ENCODE peak calls at places on chromosomes 3 and 15, in ten cellular contexts. One of them, this sample, is unnamed. For H3K36me3 and H3K27me3, the result is how much of the 10 kb centered on the place peaks cover.

GRCh38 chr3:11272913-11273574 is 847 bp downstream of the ATG7 start:
- DNase-seq in tibial artery: peak
- DNase-seq in aorta: no peak
- DNase-seq in adipocyte: peak
- DNase-seq in psoas muscle: no peak
- DNase-seq in spleen: no peak
- DNase-seq in BJ: no peak
- DNase-seq in GM23338: no peak
- DNase-seq in body of pancreas: no peak
- DNase-seq in fibroblast of lung: no peak
- DNase-seq in this sample: no peak

GRCh38 chr3:159340877-159341500 is 539.1 kb downstream of the MFSD1 start:
- DNase-seq in tibial artery: no peak
- DNase-seq in aorta: no peak
- DNase-seq in adipocyte: no peak
- DNase-seq in psoas muscle: no peak
- DNase-seq in spleen: no peak
- DNase-seq in BJ: no peak
- DNase-seq in GM23338: peak
- DNase-seq in body of pancreas: no peak
- DNase-seq in fibroblast of lung: no peak
- DNase-seq in this sample: no peak

GRCh38 chr15:63198752-63199250 is 9.4 kb downstream of the RAB8B start:
- DNase-seq in tibial artery: no peak
- DNase-seq in aorta: no peak
- DNase-seq in adipocyte: peak
- DNase-seq in psoas muscle: no peak
- DNase-seq in spleen: no peak
- DNase-seq in BJ: no peak
- DNase-seq in GM23338: no peak
- DNase-seq in body of pancreas: no peak
- DNase-seq in fibroblast of lung: peak
- DNase-seq in this sample: no peak

GRCh38 chr3:196440041-196440537 is 7.9 kb upstream of the UBXN7 start:
- DNase-seq in tibial artery: no peak
- DNase-seq in aorta: no peak
- DNase-seq in adipocyte: peak
- DNase-seq in psoas muscle: peak
- DNase-seq in spleen: no peak
- DNase-seq in BJ: peak
- DNase-seq in GM23338: no peak
- DNase-seq in body of pancreas: no peak
- DNase-seq in fibroblast of lung: peak
- DNase-seq in this sample: no peak

GRCh38 chr3:148173836-148174235 is 523.9 kb upstream of the AGTR1 start:
- DNase-seq in tibial artery: no peak
- DNase-seq in aorta: no peak
- DNase-seq in adipocyte: peak
- DNase-seq in psoas muscle: no peak
- DNase-seq in spleen: no peak
- DNase-seq in BJ: no peak
- DNase-seq in GM23338: no peak
- DNase-seq in body of pancreas: no peak
- DNase-seq in fibroblast of lung: peak
- DNase-seq in this sample: no peak

GRCh38 chr15:71011503-71012155 is 103.6 kb upstream of the THSD4 start:
- DNase-seq in tibial artery: no peak
- DNase-seq in aorta: no peak
- DNase-seq in adipocyte: peak
- DNase-seq in psoas muscle: no peak
- DNase-seq in spleen: no peak
- DNase-seq in BJ: peak
- DNase-seq in GM23338: peak
- DNase-seq in body of pancreas: no peak
- DNase-seq in fibroblast of lung: peak
- DNase-seq in this sample: peak

GRCh38 chr3:187267306-187267705 is 24.2 kb downstream of the MASP1 start:
- DNase-seq in tibial artery: no peak
- DNase-seq in aorta: no peak
- DNase-seq in adipocyte: no peak
- DNase-seq in psoas muscle: no peak
- DNase-seq in spleen: no peak
- DNase-seq in BJ: no peak
- DNase-seq in GM23338: no peak
- DNase-seq in body of pancreas: no peak
- DNase-seq in fibroblast of lung: no peak
- DNase-seq in this sample: no peak

GRCh38 chr3:157369712-157370447 is 66.8 kb upstream of the PTX3 start:
- DNase-seq in tibial artery: no peak
- DNase-seq in aorta: no peak
- DNase-seq in adipocyte: peak
- DNase-seq in psoas muscle: no peak
- DNase-seq in spleen: no peak
- DNase-seq in BJ: no peak
- DNase-seq in GM23338: no peak
- DNase-seq in body of pancreas: peak
- DNase-seq in fibroblast of lung: no peak
- DNase-seq in this sample: no peak

GRCh38 chr15:68819451-68820204 is 1.1 kb downstream of the ANP32A start:
- DNase-seq in tibial artery: peak
- DNase-seq in aorta: peak
- DNase-seq in adipocyte: peak
- DNase-seq in psoas muscle: peak
- DNase-seq in spleen: peak
- DNase-seq in BJ: no peak
- DNase-seq in GM23338: peak
- DNase-seq in body of pancreas: peak
- DNase-seq in fibroblast of lung: peak
- DNase-seq in this sample: peak

GRCh38 chr15:68546318-68546717 is 32.5 kb upstream of the CORO2B start:
- DNase-seq in tibial artery: no peak
- DNase-seq in aorta: no peak
- DNase-seq in adipocyte: no peak
- DNase-seq in psoas muscle: no peak
- DNase-seq in spleen: no peak
- DNase-seq in BJ: no peak
- DNase-seq in GM23338: no peak
- DNase-seq in body of pancreas: no peak
- DNase-seq in fibroblast of lung: no peak
- DNase-seq in this sample: no peak

GRCh38 chr3:123344175-123344908 is 104.5 kb downstream of the ADCY5 start:
- DNase-seq in tibial artery: no peak
- DNase-seq in aorta: peak
- DNase-seq in adipocyte: peak
- DNase-seq in psoas muscle: no peak
- DNase-seq in spleen: peak
- DNase-seq in BJ: no peak
- DNase-seq in GM23338: peak
- DNase-seq in body of pancreas: no peak
- DNase-seq in fibroblast of lung: peak
- DNase-seq in this sample: peak

GRCh38 chr15:48250640-48251076 is 44.6 kb downstream of the SLC12A1 start:
- DNase-seq in tibial artery: peak
- DNase-seq in aorta: no peak
- DNase-seq in adipocyte: peak
- DNase-seq in psoas muscle: no peak
- DNase-seq in spleen: no peak
- DNase-seq in BJ: peak
- DNase-seq in GM23338: peak
- DNase-seq in body of pancreas: peak
- DNase-seq in fibroblast of lung: peak
- DNase-seq in this sample: peak

GRCh38 chr3:52068730-52069129 is 12.4 kb upstream of the DUSP7 start:
- DNase-seq in tibial artery: no peak
- DNase-seq in aorta: no peak
- DNase-seq in adipocyte: no peak
- DNase-seq in psoas muscle: no peak
- DNase-seq in spleen: no peak
- DNase-seq in BJ: no peak
- DNase-seq in GM23338: no peak
- DNase-seq in body of pancreas: no peak
- DNase-seq in fibroblast of lung: no peak
- DNase-seq in this sample: no peak

GRCh38 chr15:50355612-50355905 is 561 bp upstream of the GABPB1 start:
- DNase-seq in tibial artery: no peak
- DNase-seq in aorta: no peak
- DNase-seq in adipocyte: no peak
- DNase-seq in psoas muscle: no peak
- DNase-seq in spleen: no peak
- DNase-seq in BJ: no peak
- DNase-seq in GM23338: no peak
- DNase-seq in body of pancreas: no peak
- DNase-seq in fibroblast of lung: no peak
- DNase-seq in this sample: no peak

GRCh38 chr3:168885028-168885427 is 778.5 kb downstream of the MECOM start:
- DNase-seq in tibial artery: no peak
- DNase-seq in aorta: no peak
- DNase-seq in adipocyte: peak
- DNase-seq in psoas muscle: no peak
- DNase-seq in spleen: no peak
- DNase-seq in BJ: peak
- DNase-seq in GM23338: no peak
- DNase-seq in body of pancreas: no peak
- DNase-seq in fibroblast of lung: peak
- DNase-seq in this sample: no peak

GRCh38 chr3:120145498-120146285 is 51.4 kb upstream of the GSK3B start:
- DNase-seq in tibial artery: no peak
- DNase-seq in aorta: no peak
- DNase-seq in adipocyte: peak
- DNase-seq in psoas muscle: no peak
- DNase-seq in spleen: no peak
- DNase-seq in BJ: peak
- DNase-seq in GM23338: no peak
- DNase-seq in body of pancreas: no peak
- DNase-seq in fibroblast of lung: peak
- DNase-seq in this sample: no peak

DNA sequence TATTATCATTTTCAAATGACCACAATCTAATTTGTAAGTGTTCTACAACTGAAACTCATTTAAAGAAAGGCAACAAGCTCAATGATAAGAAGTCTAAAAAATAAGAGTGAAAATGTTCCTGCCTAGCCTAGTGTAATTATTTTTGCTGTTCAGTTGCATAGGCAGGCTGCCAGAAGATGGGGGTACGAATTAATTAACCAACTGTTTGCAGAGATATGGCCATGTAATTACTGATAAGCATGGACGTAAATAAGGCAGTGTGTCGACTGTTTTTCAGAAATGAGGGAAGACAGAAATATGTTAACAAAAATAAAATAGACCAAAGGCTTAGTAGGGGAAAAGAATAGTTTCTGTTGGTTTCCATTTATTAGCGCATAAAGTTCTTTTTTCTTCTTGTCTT is 24.7 kb upstream of the SCAANT1 start:
- DNase-seq in tibial artery: no peak
- DNase-seq in aorta: no peak
- DNase-seq in adipocyte: no peak
- DNase-seq in psoas muscle: no peak
- DNase-seq in spleen: no peak
- DNase-seq in BJ: no peak
- DNase-seq in GM23338: no peak
- DNase-seq in body of pancreas: no peak
- DNase-seq in fibroblast of lung: no peak
- DNase-seq in this sample: no peak
- H3K4me3 ChIP-seq in tibial artery: no peak
- H3K4me3 ChIP-seq in aorta: no peak
- H3K4me3 ChIP-seq in adipocyte: no peak
- H3K4me3 ChIP-seq in psoas muscle: no peak
- H3K4me3 ChIP-seq in spleen: no peak
- H3K4me3 ChIP-seq in BJ: no peak
- H3K4me3 ChIP-seq in GM23338: no peak
- H3K4me3 ChIP-seq in body of pancreas: no peak
- H3K4me3 ChIP-seq in fibroblast of lung: no peak
- H3K4me3 ChIP-seq in this sample: no peak

GRCh38 chr15:64864080-64864479 is 22.4 kb downstream of the PLEKHO2 start:
- DNase-seq in tibial artery: no peak
- DNase-seq in aorta: no peak
- DNase-seq in adipocyte: no peak
- DNase-seq in psoas muscle: no peak
- DNase-seq in spleen: no peak
- DNase-seq in BJ: no peak
- DNase-seq in GM23338: no peak
- DNase-seq in body of pancreas: no peak
- DNase-seq in fibroblast of lung: no peak
- DNase-seq in this sample: no peak
- H3K36me3 ChIP-seq in tibial artery: under half
- H3K36me3 ChIP-seq in aorta: under half
- H3K36me3 ChIP-seq in adipocyte: half or more
- H3K36me3 ChIP-seq in psoas muscle: under half
- H3K36me3 ChIP-seq in spleen: under half
- H3K36me3 ChIP-seq in BJ: under half
- H3K36me3 ChIP-seq in GM23338: under half
- H3K36me3 ChIP-seq in body of pancreas: under half
- H3K36me3 ChIP-seq in fibroblast of lung: under half
- H3K36me3 ChIP-seq in this sample: under half

GRCh38 chr3:99145031-99145430 is 243.5 kb upstream of the DCBLD2 start:
- DNase-seq in tibial artery: no peak
- DNase-seq in aorta: no peak
- DNase-seq in adipocyte: no peak
- DNase-seq in psoas muscle: no peak
- DNase-seq in spleen: no peak
- DNase-seq in BJ: no peak
- DNase-seq in GM23338: no peak
- DNase-seq in body of pancreas: no peak
- DNase-seq in fibroblast of lung: no peak
- DNase-seq in this sample: no peak
- H3K27me3 ChIP-seq in tibial artery: under half
- H3K27me3 ChIP-seq in aorta: under half
- H3K27me3 ChIP-seq in adipocyte: under half
- H3K27me3 ChIP-seq in psoas muscle: under half
- H3K27me3 ChIP-seq in spleen: under half
- H3K27me3 ChIP-seq in BJ: under half
- H3K27me3 ChIP-seq in GM23338: under half
- H3K27me3 ChIP-seq in body of pancreas: under half
- H3K27me3 ChIP-seq in fibroblast of lung: under half
- H3K27me3 ChIP-seq in this sample: under half

DNA sequence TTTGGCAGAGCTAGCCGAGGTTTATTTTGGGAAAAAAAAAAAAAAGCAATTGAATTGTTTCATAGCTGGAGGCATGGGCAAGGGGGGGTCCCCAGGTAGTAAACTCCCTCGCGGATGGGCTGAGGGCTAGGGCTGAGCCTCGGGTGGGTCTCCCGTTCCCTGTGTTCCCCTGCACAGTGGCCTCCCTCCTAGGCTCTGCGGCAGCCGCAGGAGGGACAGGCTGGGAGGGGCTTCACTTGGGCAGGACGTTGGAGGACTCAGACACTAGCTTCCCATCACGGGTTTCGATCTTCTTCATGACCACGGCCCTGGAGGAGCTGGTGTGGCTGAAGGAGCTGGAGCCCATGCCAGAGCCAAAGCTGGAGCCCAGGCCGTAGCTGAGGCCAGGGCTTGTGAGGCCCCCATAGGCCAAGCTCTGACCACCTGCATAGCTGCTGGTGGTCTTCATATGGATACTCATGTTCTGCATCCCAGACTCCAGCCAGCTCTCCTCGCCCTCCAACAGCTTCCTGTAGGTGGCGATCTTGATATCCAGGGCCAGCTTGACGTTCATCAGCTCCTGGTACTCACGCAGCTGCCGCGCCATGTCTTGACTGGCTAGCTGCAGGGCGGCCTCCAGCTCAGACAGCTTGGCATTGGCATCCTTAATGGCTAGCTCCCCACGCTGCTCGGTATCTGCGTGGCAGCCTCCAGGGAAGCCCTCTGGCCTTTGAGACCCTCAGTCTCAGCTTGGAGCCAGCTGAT is 64.0 kb upstream of the CDAN1 start:
- DNase-seq in tibial artery: no peak
- DNase-seq in aorta: no peak
- DNase-seq in adipocyte: no peak
- DNase-seq in psoas muscle: no peak
- DNase-seq in spleen: no peak
- DNase-seq in BJ: no peak
- DNase-seq in GM23338: peak
- DNase-seq in body of pancreas: no peak
- DNase-seq in fibroblast of lung: no peak
- DNase-seq in this sample: peak
- H3K4me3 ChIP-seq in tibial artery: no peak
- H3K4me3 ChIP-seq in aorta: no peak
- H3K4me3 ChIP-seq in adipocyte: no peak
- H3K4me3 ChIP-seq in psoas muscle: no peak
- H3K4me3 ChIP-seq in spleen: no peak
- H3K4me3 ChIP-seq in BJ: no peak
- H3K4me3 ChIP-seq in GM23338: no peak
- H3K4me3 ChIP-seq in body of pancreas: no peak
- H3K4me3 ChIP-seq in fibroblast of lung: no peak
- H3K4me3 ChIP-seq in this sample: no peak

This sample was measured in H7.